ENCODE peak calls at places on chromosome 7, in ten cellular contexts. M, I, R, K, W, V, T, N, Y and U are unnamed samples.

GRCh38 chr7:134920026-134920758 is 66.1 kb upstream of the AGBL3 start:
- DNase-seq in N (no peak), M (peak), V (no peak), W (peak), K (peak), R (no peak), Y (no peak), T (peak), I (no peak), U (no peak)

GRCh38 chr7:26629696-26630095 is 234.7 kb downstream of the SKAP2 start:
- DNase-seq in K (no peak), T (no peak), N (no peak), R (no peak), M (no peak), V (no peak), W (no peak), Y (no peak), I (no peak), U (no peak)

GRCh38 chr7:27553288-27553687 is 109.4 kb downstream of the HIBADH start:
- DNase-seq in I (no peak), Y (no peak), V (no peak), W (no peak), T (no peak), M (no peak), K (no peak), N (no peak), R (no peak), U (no peak)

GRCh38 chr7:35776686-35777085 is 24.2 kb upstream of the SEPTIN7 start:
- DNase-seq in N (no peak), Y (no peak), R (no peak), T (no peak), W (no peak), I (no peak), V (no peak), M (no peak), K (no peak), U (no peak)

GRCh38 chr7:43630466-43630865 is 47.6 kb downstream of the STK17A start:
- DNase-seq in N (no peak), R (no peak), T (no peak), I (no peak), M (no peak), K (no peak), V (no peak), W (no peak), Y (no peak), U (no peak)

GRCh38 chr7:128810473-128810872 is 18.7 kb downstream of the CCDC136 start:
- DNase-seq in V (no peak), T (no peak), K (no peak), Y (no peak), I (no peak), R (no peak), N (no peak), W (no peak), M (no peak), U (no peak)

GRCh38 chr7:826230-826905 is 5.9 kb upstream of the SUN1 start:
- DNase-seq in N (no peak), I (no peak), Y (no peak), V (no peak), K (no peak), W (no peak), R (no peak), T (no peak), M (no peak), U (no peak)

GRCh38 chr7:41733063-41733398 is 30.1 kb upstream of the INHBA start:
- DNase-seq in T (no peak), R (no peak), K (no peak), I (no peak), Y (no peak), N (no peak), V (no peak), W (no peak), M (no peak), U (no peak)

GRCh38 chr7:152894295-152895170 is 135.0 kb downstream of the ACTR3B start:
- DNase-seq in Y (peak), N (no peak), K (peak), W (peak), R (no peak), T (no peak), M (peak), V (no peak), I (no peak), U (no peak)

GRCh38 chr7:51467384-51468017 is 150.9 kb upstream of the COBL start:
- DNase-seq in N (no peak), V (no peak), I (no peak), M (no peak), W (no peak), R (no peak), T (no peak), Y (no peak), K (peak), U (no peak)

GRCh38 chr7:137985253-137985896 is 16.5 kb downstream of the CREB3L2 start:
- DNase-seq in R (no peak), M (no peak), W (peak), I (no peak), V (no peak), N (no peak), T (peak), K (no peak), Y (no peak), U (no peak)

GRCh38 chr7:1925973-1926907 is 256.2 kb downstream of the ELFN1 start:
- DNase-seq in Y (no peak), T (no peak), M (no peak), I (no peak), W (no peak), N (no peak), R (no peak), K (peak), V (no peak), U (peak)

GRCh38 chr7:17599733-17600685 is 301.6 kb downstream of the AHR start:
- DNase-seq in W (peak), Y (no peak), N (peak), M (peak), R (no peak), V (no peak), K (no peak), I (no peak), T (no peak), U (no peak)

GRCh38 chr7:73521636-73522080 is 435 bp downstream of the BAZ1B start:
- DNase-seq in K (no peak), N (no peak), R (no peak), T (no peak), V (no peak), W (peak), I (peak), M (no peak), Y (peak), U (no peak)

GRCh38 chr7:54986716-54987115 is 32.1 kb upstream of the EGFR start:
- DNase-seq in N (no peak), I (no peak), V (no peak), Y (no peak), K (no peak), M (no peak), T (no peak), W (no peak), R (no peak), U (no peak)

GRCh38 chr7:16744518-16745250 is 8.9 kb upstream of the TSPAN13 start:
- DNase-seq in T (no peak), I (no peak), N (no peak), K (no peak), M (no peak), Y (no peak), W (no peak), R (no peak), V (no peak), U (no peak)

GRCh38 chr7:95881597-95881996 is 109.2 kb downstream of the DYNC1I1 start:
- DNase-seq in Y (no peak), W (no peak), M (no peak), N (no peak), R (no peak), V (no peak), T (no peak), K (no peak), I (no peak), U (no peak)

GRCh38 chr7:100162874-100163533 is 4.5 kb upstream of the TRAPPC14 start:
- DNase-seq in I (no peak), M (peak), R (peak), K (no peak), V (no peak), N (no peak), T (no peak), Y (no peak), W (no peak), U (no peak)

GRCh38 chr7:106415433-106415832 is 130.7 kb upstream of the NAMPT start:
- DNase-seq in N (no peak), Y (no peak), W (peak), I (no peak), K (no peak), T (no peak), R (no peak), V (no peak), M (no peak), U (no peak)

GRCh38 chr7:110875346-110875745 is 215.6 kb upstream of the LRRN3 start:
- DNase-seq in V (no peak), M (no peak), W (no peak), Y (no peak), N (no peak), K (no peak), R (no peak), I (no peak), T (no peak), U (no peak)

GRCh38 chr7:30027065-30027456 is 559 bp upstream of the FKBP14 start:
- DNase-seq in W (peak), V (no peak), Y (no peak), R (no peak), M (peak), T (peak), N (no peak), I (no peak), K (peak), U (peak)

GRCh38 chr7:8620169-8620568 is 186.8 kb downstream of the NXPH1 start:
- DNase-seq in T (no peak), K (no peak), W (no peak), I (no peak), V (no peak), R (no peak), N (no peak), M (no peak), Y (no peak), U (no peak)

GRCh38 chr7:91194841-91195240 is 69.4 kb upstream of the FZD1 start:
- DNase-seq in M (no peak), I (no peak), V (no peak), N (no peak), K (no peak), T (no peak), Y (no peak), R (no peak), W (no peak), U (no peak)

GRCh38 chr7:142319970-142320369 is 62.1 kb upstream of the PRSS58 start:
- DNase-seq in I (no peak), K (peak), M (no peak), W (peak), R (no peak), V (no peak), N (no peak), Y (no peak), T (no peak), U (peak)

GRCh38 chr7:100791881-100792666 is 35.2 kb downstream of the EPHB4 start:
- DNase-seq in R (no peak), V (no peak), M (no peak), N (no peak), W (no peak), K (no peak), I (no peak), T (no peak), Y (no peak), U (no peak)

GRCh38 chr7:37765872-37766525 is 82.4 kb upstream of the NME8 start:
- DNase-seq in R (no peak), V (no peak), T (peak), Y (no peak), K (no peak), W (no peak), N (no peak), I (no peak), M (no peak), U (no peak)

GRCh38 chr7:105853931-105854419 is 22.4 kb downstream of the ATXN7L1 start:
- DNase-seq in K (no peak), T (no peak), I (no peak), R (no peak), M (no peak), N (no peak), Y (no peak), V (no peak), W (no peak), U (no peak)

GRCh38 chr7:114959931-114960330 is 38.0 kb downstream of the MDFIC start:
- DNase-seq in R (no peak), K (no peak), M (no peak), T (no peak), V (no peak), W (peak), Y (no peak), I (no peak), N (no peak), U (no peak)

GRCh38 chr7:87599336-87599735 is 1.3 kb downstream of the ABCB1 start:
- DNase-seq in T (peak), Y (no peak), V (peak), R (peak), N (no peak), I (no peak), W (no peak), M (no peak), K (peak), U (no peak)

GRCh38 chr7:94974436-94974835 is 67.0 kb downstream of the PPP1R9A start:
- DNase-seq in I (no peak), W (no peak), V (no peak), K (no peak), Y (no peak), M (no peak), N (no peak), T (no peak), R (no peak), U (no peak)

GRCh38 chr7:139358541-139359365 is 941 bp upstream of the LUC7L2 start:
- DNase-seq in T (peak), M (peak), V (no peak), Y (peak), I (no peak), R (no peak), K (peak), N (peak), W (peak), U (no peak)